ENCODE peak calls at places on chromosomes 6 and 20, in five cellular contexts. V, L, U, X and Q are unnamed samples.

GRCh38 chr20:52918311-52918710 is 53.8 kb upstream of the TSHZ2 start:
- DNase-seq in L (no peak), V (no peak), X (no peak), U (no peak), Q (no peak)

GRCh38 chr6:12150812-12151432 is 138.8 kb downstream of the HIVEP1 start:
- DNase-seq in V (no peak), X (no peak), L (no peak), U (peak), Q (no peak)

GRCh38 chr6:70806086-70806485 is 138.4 kb downstream of the SMAP1 start:
- DNase-seq in L (no peak), V (no peak), X (no peak), U (no peak), Q (no peak)

GRCh38 chr6:29797120-29797519 is 30.5 kb upstream of the HLA-G start:
- DNase-seq in X (peak), V (no peak), L (no peak), U (no peak), Q (no peak)

GRCh38 chr20:17228624-17229061 is 1.8 kb downstream of the PCSK2 start:
- DNase-seq in L (no peak), X (no peak), V (peak), U (peak), Q (peak)

GRCh38 chr6:112330877-112331260 is 16.3 kb upstream of the RFPL4B start:
- DNase-seq in X (no peak), U (no peak), V (no peak), L (no peak), Q (no peak)

GRCh38 chr6:39821739-39822532 is 29.8 kb downstream of the DAAM2 start:
- DNase-seq in L (no peak), X (peak), U (peak), V (no peak), Q (peak)

GRCh38 chr6:22132662-22133061 is 164.2 kb downstream of the PRL start:
- DNase-seq in U (no peak), X (no peak), L (no peak), V (no peak), Q (no peak)

GRCh38 chr20:32465092-32465900 is 107.2 kb downstream of the ASXL1 start:
- DNase-seq in X (peak), L (no peak), U (no peak), V (no peak), Q (peak)

GRCh38 chr6:15628499-15629131 is 34.2 kb downstream of the DTNBP1 start:
- DNase-seq in V (no peak), X (peak), L (peak), U (no peak), Q (no peak)

GRCh38 chr6:169591616-169592015 is 110.2 kb downstream of the WDR27 start:
- DNase-seq in U (peak), V (no peak), L (no peak), X (no peak), Q (no peak)

GRCh38 chr6:166436195-166437139 is 53.7 kb upstream of the MPC1 start:
- DNase-seq in L (no peak), X (no peak), U (no peak), V (no peak), Q (no peak)

GRCh38 chr20:1619861-1620444 is at the start of gene SIRPB1:
- DNase-seq in U (no peak), X (no peak), L (no peak), V (no peak), Q (no peak)

GRCh38 chr6:135025775-135026174 is 28.8 kb downstream of the HBS1L start:
- DNase-seq in U (peak), X (no peak), L (no peak), V (no peak), Q (no peak)

GRCh38 chr20:20946122-20946759 is 159.9 kb downstream of the LINC00237 start:
- DNase-seq in X (no peak), L (no peak), U (no peak), V (no peak), Q (no peak)

GRCh38 chr6:1496836-1497592 is 107.6 kb downstream of the FOXF2 start:
- DNase-seq in X (no peak), V (no peak), L (no peak), U (no peak), Q (no peak)

GRCh38 chr6:105226598-105227291 is 46.9 kb upstream of the POPDC3 start:
- DNase-seq in V (no peak), X (peak), U (no peak), L (no peak), Q (no peak)

GRCh38 chr6:156842598-156843250 is 65.5 kb downstream of the ARID1B start:
- DNase-seq in X (no peak), L (no peak), U (no peak), V (no peak), Q (no peak)

GRCh38 chr6:43213431-43213830 is 15.8 kb downstream of the DNPH1 start:
- DNase-seq in V (no peak), U (no peak), X (no peak), L (no peak), Q (no peak)

GRCh38 chr6:81614292-81614691 is 138.2 kb downstream of the TENT5A start:
- DNase-seq in V (no peak), U (peak), X (peak), L (peak), Q (no peak)

GRCh38 chr6:19301980-19302379 is 535.2 kb upstream of the ID4 start:
- DNase-seq in V (no peak), X (peak), L (no peak), U (no peak), Q (no peak)

GRCh38 chr6:54037277-54037779 is 73.9 kb upstream of the MLIP start:
- DNase-seq in V (no peak), X (no peak), L (peak), U (no peak), Q (no peak)

GRCh38 chr6:8543714-8544113 is 108.4 kb upstream of the SLC35B3 start:
- DNase-seq in V (no peak), X (no peak), U (no peak), L (no peak), Q (no peak)

GRCh38 chr6:46368137-46368536 is 123.1 kb downstream of the RCAN2 start:
- DNase-seq in U (no peak), V (no peak), L (no peak), X (no peak), Q (no peak)

GRCh38 chr20:61899971-61900370 is 165.7 kb downstream of the TAF4 start:
- DNase-seq in V (no peak), U (no peak), X (no peak), L (no peak), Q (no peak)

GRCh38 chr20:50930139-50931047 is 844 bp downstream of the ADNP start:
- DNase-seq in U (no peak), X (no peak), L (no peak), V (no peak), Q (peak)

GRCh38 chr6:169849396-169849795 is 98.0 kb downstream of the ERMARD start:
- DNase-seq in X (no peak), V (peak), U (no peak), L (no peak), Q (no peak)

GRCh38 chr6:78268591-78268990 is 598.8 kb upstream of the IRAK1BP1 start:
- DNase-seq in X (no peak), U (no peak), L (no peak), V (no peak), Q (no peak)

GRCh38 chr6:7165736-7166296 is 58.1 kb downstream of the RREB1 start:
- DNase-seq in L (no peak), U (peak), V (no peak), X (no peak), Q (no peak)

GRCh38 chr20:58883243-58883691 is 30.8 kb downstream of the GNAS start:
- DNase-seq in U (peak), L (no peak), X (peak), V (peak), Q (no peak)

GRCh38 chr6:13406781-13407180 is 78.4 kb upstream of the TBC1D7 start:
- DNase-seq in X (peak), U (no peak), L (no peak), V (no peak), Q (no peak)

GRCh38 chr6:139129284-139129683 is 5.6 kb upstream of the HECA start:
- DNase-seq in L (no peak), U (no peak), V (no peak), X (peak), Q (no peak)

GRCh38 chr20:844473-845225 is 11.1 kb downstream of the FAM110A start:
- DNase-seq in U (peak), V (peak), L (peak), X (peak), Q (peak)

GRCh38 chr20:8780926-8781325 is 288.0 kb upstream of the PLCB4 start:
- DNase-seq in L (no peak), X (no peak), V (no peak), U (no peak), Q (no peak)

GRCh38 chr6:158377866-158378265 is 65.6 kb downstream of the TULP4 start:
- DNase-seq in U (no peak), V (no peak), L (peak), X (peak), Q (no peak)

GRCh38 chr6:2913621-2914317 is 10.7 kb upstream of the SERPINB9 start:
- DNase-seq in X (no peak), U (no peak), V (no peak), L (no peak), Q (no peak)

GRCh38 chr6:154039231-154039842 is at the start of gene OPRM1:
- DNase-seq in X (no peak), U (peak), L (no peak), V (peak), Q (peak)

GRCh38 chr6:37696220-37696840 is 1.4 kb downstream of the MDGA1 start:
- DNase-seq in V (no peak), L (no peak), X (peak), U (peak), Q (peak)

GRCh38 chr6:24911983-24912382 is 23.8 kb downstream of the RIPOR2 start:
- DNase-seq in V (no peak), L (no peak), U (no peak), X (no peak), Q (no peak)

GRCh38 chr6:121356575-121356974 is 22.3 kb upstream of the TBC1D32 start:
- DNase-seq in U (no peak), X (no peak), L (no peak), V (no peak), Q (no peak)

GRCh38 chr6:121349596-121349995 is 15.3 kb upstream of the TBC1D32 start:
- DNase-seq in X (no peak), U (no peak), V (no peak), L (no peak), Q (no peak)

GRCh38 chr6:121351911-121352310 is 17.6 kb upstream of the TBC1D32 start:
- DNase-seq in X (no peak), V (no peak), L (no peak), U (no peak), Q (no peak)

GRCh38 chr6:121354764-121355163 is 20.5 kb upstream of the TBC1D32 start:
- DNase-seq in L (no peak), V (no peak), X (no peak), U (peak), Q (no peak)
- TF ChIP-seq CTCF in L (peak), V (peak), X (peak), U (peak), Q (peak)

GRCh38 chr6:131282417-131282816 is 147.2 kb downstream of the AKAP7 start:
- DNase-seq in X (no peak), U (no peak), L (no peak), V (no peak), Q (no peak)

GRCh38 chr6:131286469-131287040 is 151.3 kb downstream of the AKAP7 start:
- DNase-seq in V (no peak), L (no peak), U (no peak), X (no peak), Q (no peak)

DNA sequence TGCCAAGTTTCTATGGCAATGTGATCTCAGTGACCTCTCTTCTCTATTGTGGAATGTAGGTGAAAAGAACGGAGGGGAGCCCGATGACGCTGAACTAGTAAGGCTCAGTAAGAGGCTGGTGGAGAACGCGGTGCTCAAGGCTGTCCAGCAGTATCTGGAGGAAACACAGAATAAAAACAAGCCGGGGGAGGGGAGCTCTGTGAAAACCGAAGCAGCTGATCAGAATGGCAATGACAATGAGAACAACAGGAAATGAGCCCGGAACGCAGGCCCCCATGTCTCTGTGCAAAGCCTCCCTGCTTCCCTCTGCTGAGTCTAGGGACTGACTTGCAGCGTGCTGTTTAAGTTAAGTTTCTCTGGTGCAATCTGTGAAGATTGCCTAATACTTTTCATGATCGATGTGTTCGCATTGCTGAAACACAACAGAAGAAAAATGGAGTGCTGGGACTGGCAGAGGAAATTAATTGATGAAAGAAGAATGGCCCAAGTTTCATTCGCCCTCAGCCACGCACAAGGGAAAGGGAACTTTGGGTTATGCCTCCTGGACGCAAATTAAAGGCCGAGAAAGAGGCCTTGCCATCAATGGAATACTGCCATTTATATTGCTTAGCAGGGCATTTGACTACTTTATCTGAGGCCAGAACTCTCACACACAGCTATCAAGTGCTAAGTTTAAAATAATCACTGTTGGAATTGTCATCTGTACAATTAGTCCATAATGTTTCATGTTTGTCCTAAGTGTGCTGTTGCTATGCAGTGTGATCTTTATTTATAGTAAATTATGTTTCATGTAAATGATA is 146.4 kb downstream of the AKAP7 start:
- DNase-seq in V (no peak), U (peak), L (no peak), X (peak), Q (peak)
- TF ChIP-seq CTCF in V (no peak), U (no peak), L (no peak), X (no peak), Q (no peak)

DNA sequence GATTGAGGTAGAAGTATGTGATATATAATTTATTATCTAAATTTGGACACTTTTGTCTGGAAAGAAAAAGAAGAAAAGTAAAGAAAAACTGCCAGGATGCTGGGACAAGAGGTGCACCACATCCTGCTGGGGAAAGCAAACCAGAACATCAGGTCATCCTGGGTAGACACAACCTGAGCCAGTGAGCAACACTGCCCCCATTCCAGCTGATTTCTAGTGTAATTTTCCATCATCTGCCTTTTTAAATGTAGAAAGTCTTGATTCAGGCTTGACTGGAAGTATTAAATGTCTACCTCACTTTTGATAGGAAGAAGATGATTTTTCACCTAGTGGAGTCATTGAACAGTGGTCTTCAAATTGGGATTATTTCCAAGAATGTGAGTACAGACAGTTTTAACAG is 1164.5 kb upstream of the CITED2 start:
- DNase-seq in X (peak), U (peak), L (no peak), V (no peak), Q (no peak)
- TF ChIP-seq CTCF in X (peak), U (no peak), L (no peak), V (peak), Q (no peak)

GRCh38 chr6:113756290-113756665 is 100.9 kb upstream of the MARCKS start:
- DNase-seq in V (no peak), X (no peak), L (no peak), U (no peak), Q (no peak)
- TF ChIP-seq CTCF in V (no peak), X (no peak), L (no peak), U (no peak), Q (no peak)

GRCh38 chr6:107321793-107322192 is 137.6 kb downstream of the PDSS2 start:
- DNase-seq in X (no peak), U (no peak), V (no peak), L (no peak), Q (no peak)

GRCh38 chr6:107320126-107320525 is 139.2 kb downstream of the PDSS2 start:
- DNase-seq in X (peak), V (no peak), U (no peak), L (no peak), Q (no peak)

GRCh38 chr6:107315116-107315515 is 144.2 kb downstream of the PDSS2 start:
- DNase-seq in X (no peak), L (no peak), V (no peak), U (no peak), Q (no peak)

GRCh38 chr6:107314644-107315043 is 144.7 kb downstream of the PDSS2 start:
- DNase-seq in L (no peak), X (no peak), V (no peak), U (no peak), Q (no peak)

DNA sequence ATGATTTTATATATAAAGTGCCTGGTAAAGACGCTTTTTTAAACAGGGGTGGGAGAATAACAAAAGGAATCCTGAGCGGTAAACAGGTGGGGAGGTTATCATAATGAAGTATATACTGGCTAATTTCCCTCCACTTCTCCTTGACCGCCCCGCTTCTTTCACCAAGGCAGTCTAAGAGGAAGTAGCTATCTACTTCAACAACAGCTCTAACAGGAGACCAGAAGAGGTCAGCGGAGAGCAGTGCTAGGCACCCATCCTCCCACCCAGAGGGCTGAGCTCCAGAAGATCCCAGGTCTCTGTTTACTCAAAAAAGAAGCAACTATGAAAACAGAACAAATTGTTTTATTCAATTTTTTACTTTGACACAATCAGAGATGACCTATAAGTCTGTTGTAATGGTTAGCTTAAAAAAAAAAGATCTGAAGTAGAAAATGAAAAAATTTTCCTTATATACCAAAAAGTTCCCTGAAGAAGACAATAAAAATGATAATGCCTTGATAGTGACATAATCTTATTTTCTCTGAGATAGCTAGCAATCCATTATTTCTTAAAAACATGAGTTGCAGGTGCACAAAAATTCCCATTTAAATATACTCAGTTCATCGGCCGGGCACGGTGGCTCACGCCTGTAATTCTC is 141.1 kb downstream of the PDSS2 start:
- DNase-seq in U (peak), X (peak), L (peak), V (no peak), Q (peak)
- TF ChIP-seq CTCF in U (peak), X (peak), L (peak), V (peak), Q (peak)

GRCh38 chr20:35243317-35243716 is 16.8 kb downstream of the MMP24 start:
- DNase-seq in X (no peak), U (no peak), L (no peak), V (no peak), Q (no peak)
- TF ChIP-seq CTCF in X (no peak), U (no peak), L (no peak), V (no peak), Q (no peak)